ENCODE peak calls at places on chromosomes 2 and 18, in five cellular contexts. One of them, this sample, is unnamed.

GRCh38 chr18:64099244-64099643 is 49.6 kb downstream of the LINC00305 start:
- DNase-seq in GM13976: no peak
- DNase-seq in glutamatergic neuron: no peak
- DNase-seq in WERI-Rb-1: no peak
- DNase-seq in M059J: no peak
- DNase-seq in this sample: no peak

GRCh38 chr2:64263315-64263714 is 119.1 kb upstream of the PELI1 start:
- DNase-seq in GM13976: no peak
- DNase-seq in glutamatergic neuron: no peak
- DNase-seq in WERI-Rb-1: no peak
- DNase-seq in M059J: peak
- DNase-seq in this sample: no peak

GRCh38 chr2:235575431-235575830 is 81.6 kb downstream of the AGAP1 start:
- DNase-seq in GM13976: no peak
- DNase-seq in glutamatergic neuron: no peak
- DNase-seq in WERI-Rb-1: no peak
- DNase-seq in M059J: no peak
- DNase-seq in this sample: no peak

GRCh38 chr2:132974477-132975050 is 304.6 kb upstream of the LYPD1 start:
- DNase-seq in GM13976: no peak
- DNase-seq in glutamatergic neuron: peak
- DNase-seq in WERI-Rb-1: no peak
- DNase-seq in M059J: peak
- DNase-seq in this sample: no peak

GRCh38 chr2:224901121-224901676 is 141.1 kb downstream of the DOCK10 start:
- DNase-seq in GM13976: no peak
- DNase-seq in glutamatergic neuron: no peak
- DNase-seq in WERI-Rb-1: no peak
- DNase-seq in M059J: no peak
- DNase-seq in this sample: no peak

GRCh38 chr2:204114294-204114693 is 177.7 kb downstream of the ICOS start:
- DNase-seq in GM13976: no peak
- DNase-seq in glutamatergic neuron: no peak
- DNase-seq in WERI-Rb-1: no peak
- DNase-seq in M059J: no peak
- DNase-seq in this sample: no peak

GRCh38 chr2:70888389-70888924 is 47.2 kb upstream of the ATP6V1B1 start:
- DNase-seq in GM13976: no peak
- DNase-seq in glutamatergic neuron: no peak
- DNase-seq in WERI-Rb-1: no peak
- DNase-seq in M059J: no peak
- DNase-seq in this sample: no peak

GRCh38 chr2:33763671-33764310 is 164.7 kb upstream of the FAM98A start:
- DNase-seq in GM13976: no peak
- DNase-seq in glutamatergic neuron: no peak
- DNase-seq in WERI-Rb-1: no peak
- DNase-seq in M059J: no peak
- DNase-seq in this sample: no peak

GRCh38 chr2:50751255-50752069 is 280.5 kb downstream of the NRXN1 start:
- DNase-seq in GM13976: no peak
- DNase-seq in glutamatergic neuron: no peak
- DNase-seq in WERI-Rb-1: no peak
- DNase-seq in M059J: no peak
- DNase-seq in this sample: peak

GRCh38 chr2:105394951-105395611 is 3.8 kb downstream of the FHL2 start:
- DNase-seq in GM13976: no peak
- DNase-seq in glutamatergic neuron: no peak
- DNase-seq in WERI-Rb-1: no peak
- DNase-seq in M059J: no peak
- DNase-seq in this sample: no peak

GRCh38 chr2:156486175-156486574 is 50.0 kb downstream of the GPD2 start:
- DNase-seq in GM13976: no peak
- DNase-seq in glutamatergic neuron: no peak
- DNase-seq in WERI-Rb-1: no peak
- DNase-seq in M059J: peak
- DNase-seq in this sample: no peak

GRCh38 chr2:164568317-164568716 is 53.0 kb downstream of the GRB14 start:
- DNase-seq in GM13976: no peak
- DNase-seq in glutamatergic neuron: no peak
- DNase-seq in WERI-Rb-1: no peak
- DNase-seq in M059J: no peak
- DNase-seq in this sample: no peak

GRCh38 chr2:176643711-176644110 is 374.5 kb downstream of the MTX2 start:
- DNase-seq in GM13976: no peak
- DNase-seq in glutamatergic neuron: peak
- DNase-seq in WERI-Rb-1: no peak
- DNase-seq in M059J: peak
- DNase-seq in this sample: peak

GRCh38 chr2:45793564-45793963 is 142.1 kb downstream of the PRKCE start:
- DNase-seq in GM13976: no peak
- DNase-seq in glutamatergic neuron: no peak
- DNase-seq in WERI-Rb-1: peak
- DNase-seq in M059J: no peak
- DNase-seq in this sample: peak

GRCh38 chr2:20593072-20594034 is 57.5 kb downstream of the HS1BP3 start:
- DNase-seq in GM13976: no peak
- DNase-seq in glutamatergic neuron: peak
- DNase-seq in WERI-Rb-1: peak
- DNase-seq in M059J: peak
- DNase-seq in this sample: no peak

GRCh38 chr2:26559556-26559955 is 81.6 kb downstream of the CIB4 start:
- DNase-seq in GM13976: no peak
- DNase-seq in glutamatergic neuron: peak
- DNase-seq in WERI-Rb-1: no peak
- DNase-seq in M059J: no peak
- DNase-seq in this sample: no peak

GRCh38 chr2:86195055-86195807 is at the start of gene IMMT:
- DNase-seq in GM13976: peak
- DNase-seq in glutamatergic neuron: peak
- DNase-seq in WERI-Rb-1: peak
- DNase-seq in M059J: peak
- DNase-seq in this sample: peak

GRCh38 chr2:73979021-73979420 is 5.7 kb upstream of the TET3 start:
- DNase-seq in GM13976: peak
- DNase-seq in glutamatergic neuron: no peak
- DNase-seq in WERI-Rb-1: no peak
- DNase-seq in M059J: no peak
- DNase-seq in this sample: no peak

This sample was measured in NCI-H524.